ENCODE peak calls at places on chromosomes 6 and 20, in eight cellular contexts. One of them, this sample, is unnamed.

GRCh38 chr6:114194362-114195343 is 148.2 kb downstream of the HS3ST5 start:
- DNase-seq in PC-3: no peak
- DNase-seq in cardiac muscle cell: peak; percentile 79
- DNase-seq in right lobe of liver: no peak
- DNase-seq in CD4-positive, CD25-positive, alpha-beta regulatory T cell: no peak
- DNase-seq in uterus: no peak
- DNase-seq in HCT116: no peak
- DNase-seq in adrenal gland: no peak
- DNase-seq in this sample: no peak

GRCh38 chr20:4021905-4022304 is 6.5 kb upstream of the RNF24 start:
- DNase-seq in right lobe of liver: no peak
- DNase-seq in HCT116: no peak
- DNase-seq in CD4-positive, CD25-positive, alpha-beta regulatory T cell: no peak
- DNase-seq in cardiac muscle cell: peak; percentile 53
- DNase-seq in adrenal gland: no peak
- DNase-seq in PC-3: no peak
- DNase-seq in uterus: no peak
- DNase-seq in this sample: no peak

GRCh38 chr6:137271245-137272183 is 52.3 kb upstream of the IFNGR1 start:
- DNase-seq in cardiac muscle cell: peak; percentile 77
- DNase-seq in PC-3: peak; percentile 67
- DNase-seq in CD4-positive, CD25-positive, alpha-beta regulatory T cell: peak; percentile 23
- DNase-seq in right lobe of liver: no peak
- DNase-seq in uterus: no peak
- DNase-seq in HCT116: peak; percentile 65
- DNase-seq in adrenal gland: no peak
- DNase-seq in this sample: peak; percentile 56

GRCh38 chr20:8293791-8294190 is 161.7 kb downstream of the PLCB1 start:
- DNase-seq in PC-3: no peak
- DNase-seq in CD4-positive, CD25-positive, alpha-beta regulatory T cell: no peak
- DNase-seq in cardiac muscle cell: no peak
- DNase-seq in adrenal gland: no peak
- DNase-seq in HCT116: no peak
- DNase-seq in uterus: no peak
- DNase-seq in right lobe of liver: no peak
- DNase-seq in this sample: no peak

GRCh38 chr20:16123623-16124022 is 449.6 kb downstream of the KIF16B start:
- DNase-seq in PC-3: peak; percentile 71
- DNase-seq in right lobe of liver: no peak
- DNase-seq in adrenal gland: no peak
- DNase-seq in HCT116: no peak
- DNase-seq in cardiac muscle cell: no peak
- DNase-seq in uterus: no peak
- DNase-seq in CD4-positive, CD25-positive, alpha-beta regulatory T cell: no peak
- DNase-seq in this sample: no peak

GRCh38 chr6:154380733-154381132 is 24.1 kb upstream of the IPCEF1 start:
- DNase-seq in cardiac muscle cell: no peak
- DNase-seq in adrenal gland: no peak
- DNase-seq in HCT116: no peak
- DNase-seq in uterus: no peak
- DNase-seq in PC-3: no peak
- DNase-seq in right lobe of liver: no peak
- DNase-seq in CD4-positive, CD25-positive, alpha-beta regulatory T cell: no peak
- DNase-seq in this sample: no peak

GRCh38 chr20:48606841-48607543 is 220.8 kb downstream of the PREX1 start:
- DNase-seq in CD4-positive, CD25-positive, alpha-beta regulatory T cell: no peak
- DNase-seq in adrenal gland: peak; percentile 9
- DNase-seq in HCT116: no peak
- DNase-seq in cardiac muscle cell: no peak
- DNase-seq in uterus: no peak
- DNase-seq in PC-3: no peak
- DNase-seq in right lobe of liver: peak; percentile 12
- DNase-seq in this sample: no peak

GRCh38 chr20:63471002-63471718 is 1.3 kb downstream of the KCNQ2 start:
- DNase-seq in CD4-positive, CD25-positive, alpha-beta regulatory T cell: no peak
- DNase-seq in adrenal gland: no peak
- DNase-seq in uterus: no peak
- DNase-seq in right lobe of liver: no peak
- DNase-seq in cardiac muscle cell: no peak
- DNase-seq in HCT116: no peak
- DNase-seq in PC-3: no peak
- DNase-seq in this sample: no peak

GRCh38 chr6:2693191-2693590 is 57.5 kb downstream of the MYLK4 start:
- DNase-seq in uterus: no peak
- DNase-seq in HCT116: no peak
- DNase-seq in PC-3: no peak
- DNase-seq in CD4-positive, CD25-positive, alpha-beta regulatory T cell: no peak
- DNase-seq in right lobe of liver: no peak
- DNase-seq in cardiac muscle cell: no peak
- DNase-seq in adrenal gland: no peak
- DNase-seq in this sample: no peak

GRCh38 chr20:63024573-63025392 is 18.0 kb upstream of the BHLHE23 start:
- DNase-seq in cardiac muscle cell: no peak
- DNase-seq in HCT116: no peak
- DNase-seq in uterus: no peak
- DNase-seq in adrenal gland: no peak
- DNase-seq in right lobe of liver: no peak
- DNase-seq in PC-3: no peak
- DNase-seq in CD4-positive, CD25-positive, alpha-beta regulatory T cell: no peak
- DNase-seq in this sample: no peak

GRCh38 chr6:30394139-30394538 is 49.2 kb downstream of the RPP21 start:
- DNase-seq in cardiac muscle cell: no peak
- DNase-seq in uterus: no peak
- DNase-seq in CD4-positive, CD25-positive, alpha-beta regulatory T cell: no peak
- DNase-seq in right lobe of liver: peak; percentile 38
- DNase-seq in adrenal gland: no peak
- DNase-seq in PC-3: peak; percentile 11
- DNase-seq in HCT116: no peak
- DNase-seq in this sample: no peak

GRCh38 chr6:43495409-43495941 is 14.7 kb downstream of the LRRC73 start:
- DNase-seq in adrenal gland: no peak
- DNase-seq in HCT116: no peak
- DNase-seq in cardiac muscle cell: no peak
- DNase-seq in PC-3: peak; percentile 41
- DNase-seq in CD4-positive, CD25-positive, alpha-beta regulatory T cell: peak; percentile 23
- DNase-seq in uterus: no peak
- DNase-seq in right lobe of liver: no peak
- DNase-seq in this sample: no peak

GRCh38 chr20:9241232-9241692 is 172.4 kb downstream of the PLCB4 start:
- DNase-seq in PC-3: peak; percentile 88
- DNase-seq in right lobe of liver: no peak
- DNase-seq in adrenal gland: no peak
- DNase-seq in cardiac muscle cell: peak; percentile 91
- DNase-seq in uterus: no peak
- DNase-seq in CD4-positive, CD25-positive, alpha-beta regulatory T cell: no peak
- DNase-seq in HCT116: peak; percentile 47
- DNase-seq in this sample: peak; percentile 64

GRCh38 chr6:123821112-123821511 is 17.4 kb downstream of the NKAIN2 start:
- DNase-seq in cardiac muscle cell: no peak
- DNase-seq in right lobe of liver: no peak
- DNase-seq in PC-3: no peak
- DNase-seq in CD4-positive, CD25-positive, alpha-beta regulatory T cell: no peak
- DNase-seq in adrenal gland: no peak
- DNase-seq in HCT116: no peak
- DNase-seq in uterus: no peak
- DNase-seq in this sample: no peak

GRCh38 chr6:64259372-64259771 is 623.8 kb downstream of the PHF3 start:
- DNase-seq in HCT116: no peak
- DNase-seq in uterus: no peak
- DNase-seq in adrenal gland: no peak
- DNase-seq in right lobe of liver: no peak
- DNase-seq in cardiac muscle cell: no peak
- DNase-seq in PC-3: no peak
- DNase-seq in CD4-positive, CD25-positive, alpha-beta regulatory T cell: no peak
- DNase-seq in this sample: no peak

GRCh38 chr20:41482647-41483552 is 116.3 kb upstream of the EMILIN3 start:
- DNase-seq in HCT116: no peak
- DNase-seq in cardiac muscle cell: peak; percentile 40
- DNase-seq in uterus: no peak
- DNase-seq in CD4-positive, CD25-positive, alpha-beta regulatory T cell: no peak
- DNase-seq in right lobe of liver: no peak
- DNase-seq in adrenal gland: no peak
- DNase-seq in PC-3: peak; percentile 62
- DNase-seq in this sample: peak; percentile 9

GRCh38 chr6:104525677-104526322 is 333.9 kb downstream of the HACE1 start:
- DNase-seq in HCT116: peak; percentile 62
- DNase-seq in right lobe of liver: peak; percentile 60
- DNase-seq in uterus: peak; percentile 50
- DNase-seq in cardiac muscle cell: peak; percentile 89
- DNase-seq in adrenal gland: peak; percentile 68
- DNase-seq in PC-3: peak; percentile 80
- DNase-seq in CD4-positive, CD25-positive, alpha-beta regulatory T cell: peak; percentile 55
- DNase-seq in this sample: peak; percentile 91

GRCh38 chr20:42432485-42432884 is 757.2 kb downstream of the PTPRT start:
- DNase-seq in HCT116: no peak
- DNase-seq in right lobe of liver: no peak
- DNase-seq in uterus: no peak
- DNase-seq in adrenal gland: no peak
- DNase-seq in CD4-positive, CD25-positive, alpha-beta regulatory T cell: no peak
- DNase-seq in PC-3: no peak
- DNase-seq in cardiac muscle cell: peak; percentile 58
- DNase-seq in this sample: no peak

GRCh38 chr6:113464959-113465358 is 392.2 kb upstream of the MARCKS start:
- DNase-seq in cardiac muscle cell: peak; percentile 64
- DNase-seq in CD4-positive, CD25-positive, alpha-beta regulatory T cell: no peak
- DNase-seq in right lobe of liver: no peak
- DNase-seq in uterus: no peak
- DNase-seq in adrenal gland: no peak
- DNase-seq in PC-3: peak; percentile 77
- DNase-seq in HCT116: peak; percentile 42
- DNase-seq in this sample: peak; percentile 32

GRCh38 chr6:127566671-127567070 is 10.3 kb upstream of the C6orf58 start:
- DNase-seq in adrenal gland: no peak
- DNase-seq in HCT116: no peak
- DNase-seq in uterus: no peak
- DNase-seq in right lobe of liver: no peak
- DNase-seq in PC-3: no peak
- DNase-seq in cardiac muscle cell: no peak
- DNase-seq in CD4-positive, CD25-positive, alpha-beta regulatory T cell: no peak
- DNase-seq in this sample: no peak

GRCh38 chr6:109059591-109060021 is 35.0 kb downstream of the SESN1 start:
- DNase-seq in uterus: no peak
- DNase-seq in PC-3: peak; percentile 29
- DNase-seq in cardiac muscle cell: peak; percentile 72
- DNase-seq in right lobe of liver: no peak
- DNase-seq in adrenal gland: no peak
- DNase-seq in HCT116: no peak
- DNase-seq in CD4-positive, CD25-positive, alpha-beta regulatory T cell: peak; percentile 43
- DNase-seq in this sample: no peak

GRCh38 chr6:169088761-169089160 is 164.9 kb downstream of the THBS2 start:
- DNase-seq in PC-3: no peak
- DNase-seq in cardiac muscle cell: no peak
- DNase-seq in adrenal gland: no peak
- DNase-seq in right lobe of liver: no peak
- DNase-seq in CD4-positive, CD25-positive, alpha-beta regulatory T cell: no peak
- DNase-seq in uterus: no peak
- DNase-seq in HCT116: no peak
- DNase-seq in this sample: no peak
- H3K9me3 ChIP-seq in PC-3: no peaks in the 10 kb centered on the region
- H3K9me3 ChIP-seq in cardiac muscle cell: no peaks in the 10 kb centered on the region
- H3K9me3 ChIP-seq in adrenal gland: no peaks in the 10 kb centered on the region
- H3K9me3 ChIP-seq in right lobe of liver: no peaks in the 10 kb centered on the region
- H3K9me3 ChIP-seq in CD4-positive, CD25-positive, alpha-beta regulatory T cell: peaks cover 2% of the 10 kb centered on the region
- H3K9me3 ChIP-seq in uterus: no peaks in the 10 kb centered on the region
- H3K9me3 ChIP-seq in HCT116: peaks cover 7% of the 10 kb centered on the region
- H3K9me3 ChIP-seq in this sample: peaks cover 5% of the 10 kb centered on the region

GRCh38 chr20:12173333-12173732 is 255.6 kb downstream of the BTBD3 start:
- DNase-seq in HCT116: no peak
- DNase-seq in cardiac muscle cell: no peak
- DNase-seq in PC-3: peak; percentile 19
- DNase-seq in right lobe of liver: no peak
- DNase-seq in adrenal gland: no peak
- DNase-seq in CD4-positive, CD25-positive, alpha-beta regulatory T cell: no peak
- DNase-seq in uterus: no peak
- DNase-seq in this sample: no peak

GRCh38 chr20:12177657-12178293 is 260.1 kb downstream of the BTBD3 start:
- DNase-seq in HCT116: no peak
- DNase-seq in uterus: no peak
- DNase-seq in adrenal gland: no peak
- DNase-seq in PC-3: peak; percentile 56
- DNase-seq in right lobe of liver: no peak
- DNase-seq in cardiac muscle cell: no peak
- DNase-seq in CD4-positive, CD25-positive, alpha-beta regulatory T cell: no peak
- DNase-seq in this sample: no peak

GRCh38 chr20:12175538-12175937 is 257.8 kb downstream of the BTBD3 start:
- DNase-seq in right lobe of liver: no peak
- DNase-seq in HCT116: no peak
- DNase-seq in uterus: no peak
- DNase-seq in PC-3: no peak
- DNase-seq in adrenal gland: no peak
- DNase-seq in CD4-positive, CD25-positive, alpha-beta regulatory T cell: no peak
- DNase-seq in cardiac muscle cell: no peak
- DNase-seq in this sample: no peak

GRCh38 chr20:12170406-12170805 is 252.7 kb downstream of the BTBD3 start:
- DNase-seq in CD4-positive, CD25-positive, alpha-beta regulatory T cell: no peak
- DNase-seq in right lobe of liver: no peak
- DNase-seq in cardiac muscle cell: peak; percentile 33
- DNase-seq in PC-3: no peak
- DNase-seq in uterus: no peak
- DNase-seq in HCT116: no peak
- DNase-seq in adrenal gland: no peak
- DNase-seq in this sample: no peak

GRCh38 chr20:12171927-12172581 is 254.4 kb downstream of the BTBD3 start:
- DNase-seq in uterus: peak; percentile 41
- DNase-seq in cardiac muscle cell: peak; percentile 95
- DNase-seq in PC-3: peak; percentile 58
- DNase-seq in HCT116: no peak
- DNase-seq in adrenal gland: no peak
- DNase-seq in CD4-positive, CD25-positive, alpha-beta regulatory T cell: no peak
- DNase-seq in right lobe of liver: no peak
- DNase-seq in this sample: no peak
- H3K9me3 ChIP-seq in uterus: peaks cover 12% of the 10 kb centered on the region
- H3K9me3 ChIP-seq in cardiac muscle cell: no peaks in the 10 kb centered on the region
- H3K9me3 ChIP-seq in PC-3: no peaks in the 10 kb centered on the region
- H3K9me3 ChIP-seq in HCT116: peaks cover 18% of the 10 kb centered on the region
- H3K9me3 ChIP-seq in adrenal gland: no peaks in the 10 kb centered on the region
- H3K9me3 ChIP-seq in CD4-positive, CD25-positive, alpha-beta regulatory T cell: peaks cover 7% of the 10 kb centered on the region
- H3K9me3 ChIP-seq in right lobe of liver: no peaks in the 10 kb centered on the region
- H3K9me3 ChIP-seq in this sample: peaks cover 9% of the 10 kb centered on the region

GRCh38 chr6:158293122-158293521 is 19.1 kb upstream of the TULP4 start:
- DNase-seq in uterus: no peak
- DNase-seq in CD4-positive, CD25-positive, alpha-beta regulatory T cell: no peak
- DNase-seq in cardiac muscle cell: no peak
- DNase-seq in HCT116: no peak
- DNase-seq in PC-3: no peak
- DNase-seq in right lobe of liver: no peak
- DNase-seq in adrenal gland: no peak
- DNase-seq in this sample: no peak
- H3K9me3 ChIP-seq in uterus: peaks cover 5% of the 10 kb centered on the region
- H3K9me3 ChIP-seq in CD4-positive, CD25-positive, alpha-beta regulatory T cell: peaks cover 6% of the 10 kb centered on the region
- H3K9me3 ChIP-seq in cardiac muscle cell: no peaks in the 10 kb centered on the region
- H3K9me3 ChIP-seq in HCT116: peaks cover 3% of the 10 kb centered on the region
- H3K9me3 ChIP-seq in PC-3: peaks cover 7% of the 10 kb centered on the region
- H3K9me3 ChIP-seq in right lobe of liver: no peaks in the 10 kb centered on the region
- H3K9me3 ChIP-seq in adrenal gland: no peaks in the 10 kb centered on the region
- H3K9me3 ChIP-seq in this sample: peaks cover 19% of the 10 kb centered on the region

DNA sequence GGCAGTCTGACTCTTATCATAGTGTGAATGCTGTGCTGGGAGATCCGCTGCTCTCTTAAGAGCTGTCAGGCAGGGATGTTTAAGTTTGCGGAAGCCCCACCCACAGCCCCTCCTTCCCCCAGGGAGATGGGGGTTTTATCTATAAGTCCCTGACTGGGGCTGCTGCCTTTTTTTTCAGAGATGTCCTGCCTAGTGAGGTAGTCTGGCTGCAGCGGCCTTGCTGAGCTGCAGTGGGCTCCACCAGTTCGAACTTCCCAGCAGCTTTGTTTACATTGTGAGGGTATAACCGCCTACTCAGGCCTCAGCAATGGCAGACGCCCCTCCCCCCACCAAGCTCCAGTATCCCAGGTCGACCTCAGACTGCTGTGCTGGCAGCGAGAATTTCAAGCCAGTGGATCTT is 75.7 kb upstream of the UST start:
- DNase-seq in HCT116: no peak
- DNase-seq in PC-3: no peak
- DNase-seq in right lobe of liver: no peak
- DNase-seq in uterus: no peak
- DNase-seq in CD4-positive, CD25-positive, alpha-beta regulatory T cell: no peak
- DNase-seq in cardiac muscle cell: no peak
- DNase-seq in adrenal gland: no peak
- DNase-seq in this sample: no peak
- H3K9me3 ChIP-seq in HCT116: no peaks in the 10 kb centered on the region
- H3K9me3 ChIP-seq in PC-3: no peaks in the 10 kb centered on the region
- H3K9me3 ChIP-seq in right lobe of liver: no peaks in the 10 kb centered on the region
- H3K9me3 ChIP-seq in uterus: peaks cover 24% of the 10 kb centered on the region
- H3K9me3 ChIP-seq in CD4-positive, CD25-positive, alpha-beta regulatory T cell: peaks cover 24% of the 10 kb centered on the region
- H3K9me3 ChIP-seq in cardiac muscle cell: no peaks in the 10 kb centered on the region
- H3K9me3 ChIP-seq in adrenal gland: no peaks in the 10 kb centered on the region
- H3K9me3 ChIP-seq in this sample: peaks cover 5% of the 10 kb centered on the region